ENCODE peak calls at places on chromosome 6, in five cellular contexts. W is A549; Y is CD8-positive, alpha-beta memory T cell; S is AG04450; V is spleen. E is an unnamed sample.

GRCh38 chr6:150547511-150548222 is 52.0 kb upstream of the PLEKHG1 start:
- DNase-seq in W (no peak), Y (no peak), S (no peak), V (no peak), E (no peak)

GRCh38 chr6:109053285-109053684 is 41.4 kb downstream of the SESN1 start:
- DNase-seq in W (no peak), Y (no peak), S (no peak), V (no peak), E (no peak)

GRCh38 chr6:125019873-125020272 is 57.6 kb downstream of the RNF217 start:
- DNase-seq in W (no peak), Y (no peak), S (no peak), V (no peak), E (no peak)

GRCh38 chr6:141483561-141484061 is 649.1 kb upstream of the GJE1 start:
- DNase-seq in W (peak), Y (peak), S (peak), V (no peak), E (peak)

GRCh38 chr6:160221423-160221822 is 37.2 kb downstream of the SLC22A2 start:
- DNase-seq in W (peak), Y (no peak), S (no peak), V (no peak), E (no peak)

GRCh38 chr6:155561262-155561970 is 105.8 kb upstream of the NOX3 start:
- DNase-seq in W (no peak), Y (no peak), S (peak), V (no peak), E (no peak)

GRCh38 chr6:85920782-85921181 is 278.1 kb upstream of the SYNCRIP start:
- DNase-seq in W (no peak), Y (no peak), S (no peak), V (no peak), E (no peak)

GRCh38 chr6:83042671-83043070 is 23.0 kb downstream of the UBE3D start:
- DNase-seq in W (no peak), Y (no peak), S (no peak), V (no peak), E (no peak)

GRCh38 chr6:127342296-127342945 is 988 bp downstream of the ECHDC1 start:
- DNase-seq in W (peak), Y (peak), S (no peak), V (no peak), E (no peak)

GRCh38 chr6:135995160-135995898 is 143.8 kb downstream of the PDE7B start:
- DNase-seq in W (peak), Y (no peak), S (peak), V (no peak), E (no peak)

GRCh38 chr6:130810307-130811030 is 16.7 kb upstream of the SMLR1 start:
- DNase-seq in W (no peak), Y (no peak), S (peak), V (no peak), E (no peak)

GRCh38 chr6:118959903-118960302 is 24.9 kb upstream of the MCM9 start:
- DNase-seq in W (no peak), Y (no peak), S (no peak), V (no peak), E (no peak)

GRCh38 chr6:148943451-148943850 is 196.6 kb downstream of the UST start:
- DNase-seq in W (no peak), Y (no peak), S (no peak), V (no peak), E (no peak)

GRCh38 chr6:37022135-37022863 is 16.8 kb downstream of the FGD2 start:
- DNase-seq in W (no peak), Y (no peak), S (no peak), V (peak), E (no peak)
- H3K27ac ChIP-seq in W (peak), Y (no peak), S (no peak), V (no peak), E (no peak)

GRCh38 chr6:158231551-158232444 is 63.6 kb downstream of the GTF2H5 start:
- DNase-seq in W (peak), Y (peak), S (no peak), V (peak), E (no peak)
- H3K27ac ChIP-seq in W (peak), Y (peak), S (peak), V (peak), E (peak)

GRCh38 chr6:16769131-16769985 is 8.1 kb upstream of the ATXN1 start:
- DNase-seq in W (peak), Y (peak), S (no peak), V (no peak), E (no peak)
- H3K27ac ChIP-seq in W (peak), Y (no peak), S (peak), V (peak), E (peak)

GRCh38 chr6:36118550-36119107 is 11.7 kb upstream of the MAPK13 start:
- DNase-seq in W (no peak), Y (peak), S (no peak), V (peak), E (peak)
- H3K27ac ChIP-seq in W (no peak), Y (peak), S (no peak), V (peak), E (peak)

GRCh38 chr6:91438570-91438969 is 851.7 kb upstream of the MAP3K7 start:
- DNase-seq in W (no peak), Y (no peak), S (peak), V (no peak), E (no peak)
- H3K27ac ChIP-seq in W (no peak), Y (no peak), S (no peak), V (no peak), E (no peak)

GRCh38 chr6:170151235-170152110 is 139.4 kb downstream of the DLL1 start:
- DNase-seq in W (no peak), Y (no peak), S (no peak), V (peak), E (no peak)

GRCh38 chr6:170150590-170150945 is 140.3 kb downstream of the DLL1 start:
- DNase-seq in W (no peak), Y (no peak), S (no peak), V (no peak), E (no peak)

GRCh38 chr6:170152111-170152926 is 138.6 kb downstream of the DLL1 start:
- DNase-seq in W (no peak), Y (no peak), S (no peak), V (peak), E (peak)

GRCh38 chr6:170153436-170154319 is 137.2 kb downstream of the DLL1 start:
- DNase-seq in W (no peak), Y (no peak), S (no peak), V (no peak), E (no peak)

GRCh38 chr6:170152989-170153388 is 137.9 kb downstream of the DLL1 start:
- DNase-seq in W (no peak), Y (no peak), S (no peak), V (no peak), E (peak)
- H3K27ac ChIP-seq in W (peak), Y (no peak), S (no peak), V (no peak), E (no peak)

GRCh38 chr6:53018443-53018842 is 23.4 kb upstream of the GSTA4 start:
- DNase-seq in W (no peak), Y (no peak), S (no peak), V (no peak), E (no peak)

GRCh38 chr6:53014744-53015143 is 19.7 kb upstream of the GSTA4 start:
- DNase-seq in W (no peak), Y (no peak), S (no peak), V (no peak), E (no peak)

GRCh38 chr6:53015486-53015885 is 20.4 kb upstream of the GSTA4 start:
- DNase-seq in W (no peak), Y (no peak), S (no peak), V (no peak), E (no peak)

GRCh38 chr6:53011993-53012392 is 16.9 kb upstream of the GSTA4 start:
- DNase-seq in W (no peak), Y (no peak), S (no peak), V (no peak), E (no peak)

DNA sequence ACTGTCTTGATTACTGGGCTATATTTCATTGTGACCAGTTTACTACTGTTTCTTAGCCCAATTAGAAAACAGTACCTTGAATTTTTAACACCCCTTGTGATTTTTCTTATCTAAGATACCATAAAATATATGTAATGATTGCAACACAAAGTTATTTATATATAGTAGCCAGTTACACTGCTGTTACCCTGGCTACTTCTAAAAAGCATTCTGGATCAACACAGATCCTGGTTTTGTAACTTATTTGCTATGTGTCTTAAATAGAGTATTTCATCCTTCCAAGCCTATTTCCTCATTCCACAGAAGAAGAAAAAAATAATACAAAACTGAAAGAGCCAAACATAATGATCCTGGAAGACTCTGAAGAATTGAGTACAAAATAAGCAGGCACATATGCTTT is 18.9 kb upstream of the GSTA4 start:
- DNase-seq in W (no peak), Y (no peak), S (no peak), V (no peak), E (no peak)
- H3K27ac ChIP-seq in W (no peak), Y (no peak), S (no peak), V (no peak), E (no peak)